ENCODE peak calls at places on chromosome 3, in eight cellular contexts. E is A549, F is IMR-90, N is fibroblast of mammary gland, W is tibial nerve, P is uterus, X is BJ, H is OCI-LY7. G is an unnamed sample.

GRCh38 chr3:185558395-185558794 is 6.0 kb upstream of the LIPH start:
- DNase-seq in H (no peak), F (no peak), X (no peak), W (no peak), N (no peak), P (no peak), E (no peak), G (peak)

GRCh38 chr3:115217678-115218451 is 70.8 kb upstream of the ZBTB20 start:
- DNase-seq in E (peak), H (peak), W (no peak), X (peak), P (peak), F (peak), N (peak), G (peak)

GRCh38 chr3:180329187-180329586 is 272.8 kb upstream of the TTC14 start:
- DNase-seq in F (no peak), W (no peak), P (no peak), H (no peak), E (no peak), X (no peak), N (no peak), G (no peak)

GRCh38 chr3:20576228-20576627 is 390.2 kb upstream of the SGO1 start:
- DNase-seq in E (no peak), W (no peak), F (peak), N (peak), P (no peak), X (peak), H (no peak), G (no peak)

GRCh38 chr3:65466300-65466988 is 572.3 kb downstream of the MAGI1 start:
- DNase-seq in F (no peak), X (no peak), N (no peak), E (no peak), P (no peak), W (no peak), H (no peak), G (no peak)

GRCh38 chr3:151439652-151440125 is 21.2 kb downstream of the IGSF10 start:
- DNase-seq in W (no peak), X (peak), N (peak), F (peak), E (peak), H (peak), P (no peak), G (peak)

GRCh38 chr3:120021523-120021922 is 72.7 kb downstream of the GSK3B start:
- DNase-seq in F (peak), E (no peak), X (no peak), W (no peak), H (no peak), N (peak), P (no peak), G (peak)

GRCh38 chr3:145882416-145882815 is 278.6 kb downstream of the PLOD2 start:
- DNase-seq in P (no peak), W (no peak), X (no peak), H (no peak), F (no peak), N (peak), E (no peak), G (peak)

GRCh38 chr3:168034152-168034928 is 61.4 kb downstream of the GOLIM4 start:
- DNase-seq in X (no peak), F (peak), E (no peak), W (no peak), P (no peak), H (no peak), N (peak), G (peak)

GRCh38 chr3:111051354-111051753 is 20.3 kb upstream of the NECTIN3 start:
- DNase-seq in N (no peak), X (no peak), F (no peak), E (no peak), W (no peak), P (no peak), H (no peak), G (no peak)

GRCh38 chr3:48505146-48505545 is 1.2 kb upstream of the SHISA5 start:
- DNase-seq in N (no peak), F (no peak), P (peak), E (no peak), X (no peak), W (no peak), H (no peak), G (no peak)

GRCh38 chr3:48465531-48466378 is 19.2 kb downstream of the ATRIP start:
- DNase-seq in P (peak), X (peak), N (peak), E (peak), F (peak), W (peak), H (peak), G (peak)

GRCh38 chr3:101725192-101725889 is 927 bp downstream of the CEP97 start:
- DNase-seq in E (no peak), F (peak), N (peak), H (peak), W (no peak), X (no peak), P (peak), G (peak)

GRCh38 chr3:134799393-134799792 is 4.3 kb downstream of the EPHB1 start:
- DNase-seq in F (peak), P (no peak), H (no peak), W (no peak), E (no peak), X (peak), N (no peak), G (no peak)

GRCh38 chr3:101119535-101119934 is 126.3 kb upstream of the ABI3BP start:
- DNase-seq in F (peak), X (no peak), E (peak), P (no peak), N (peak), W (no peak), H (no peak), G (peak)

GRCh38 chr3:123365450-123366143 is 83.3 kb downstream of the ADCY5 start:
- DNase-seq in E (peak), N (no peak), F (peak), H (no peak), P (no peak), W (no peak), X (no peak), G (peak)

GRCh38 chr3:10374311-10374710 is 53.4 kb upstream of the SEC13 start:
- DNase-seq in X (no peak), W (no peak), F (no peak), E (no peak), P (no peak), N (no peak), H (no peak), G (no peak)

GRCh38 chr3:62201438-62202035 is 171.8 kb downstream of the FEZF2 start:
- DNase-seq in F (peak), X (no peak), E (peak), P (no peak), N (peak), H (peak), W (no peak), G (peak)

GRCh38 chr3:144142151-144142855 is 170.7 kb downstream of the DIPK2A start:
- DNase-seq in N (peak), P (peak), W (no peak), F (peak), X (no peak), H (no peak), E (no peak), G (peak)

GRCh38 chr3:139906441-139906840 is 28.5 kb upstream of the CLSTN2 start:
- DNase-seq in F (peak), N (peak), H (no peak), P (no peak), E (peak), W (no peak), X (no peak), G (peak)

GRCh38 chr3:37989821-37990480 is 635 bp upstream of the VILL start:
- DNase-seq in H (no peak), F (no peak), E (no peak), X (no peak), P (no peak), N (no peak), W (no peak), G (no peak)

GRCh38 chr3:121431717-121432517 is 113.9 kb downstream of the POLQ start:
- DNase-seq in W (no peak), N (peak), F (peak), H (peak), E (no peak), X (peak), P (no peak), G (peak)

GRCh38 chr3:3801510-3801841 is 2.2 kb downstream of the LRRN1 start:
- DNase-seq in X (no peak), P (no peak), W (no peak), E (no peak), H (no peak), N (no peak), F (no peak), G (no peak)
- H3K4me3 ChIP-seq in X (no peak), P (no peak), W (peak), E (no peak), H (no peak), N (no peak), F (no peak), G (no peak)

DNA sequence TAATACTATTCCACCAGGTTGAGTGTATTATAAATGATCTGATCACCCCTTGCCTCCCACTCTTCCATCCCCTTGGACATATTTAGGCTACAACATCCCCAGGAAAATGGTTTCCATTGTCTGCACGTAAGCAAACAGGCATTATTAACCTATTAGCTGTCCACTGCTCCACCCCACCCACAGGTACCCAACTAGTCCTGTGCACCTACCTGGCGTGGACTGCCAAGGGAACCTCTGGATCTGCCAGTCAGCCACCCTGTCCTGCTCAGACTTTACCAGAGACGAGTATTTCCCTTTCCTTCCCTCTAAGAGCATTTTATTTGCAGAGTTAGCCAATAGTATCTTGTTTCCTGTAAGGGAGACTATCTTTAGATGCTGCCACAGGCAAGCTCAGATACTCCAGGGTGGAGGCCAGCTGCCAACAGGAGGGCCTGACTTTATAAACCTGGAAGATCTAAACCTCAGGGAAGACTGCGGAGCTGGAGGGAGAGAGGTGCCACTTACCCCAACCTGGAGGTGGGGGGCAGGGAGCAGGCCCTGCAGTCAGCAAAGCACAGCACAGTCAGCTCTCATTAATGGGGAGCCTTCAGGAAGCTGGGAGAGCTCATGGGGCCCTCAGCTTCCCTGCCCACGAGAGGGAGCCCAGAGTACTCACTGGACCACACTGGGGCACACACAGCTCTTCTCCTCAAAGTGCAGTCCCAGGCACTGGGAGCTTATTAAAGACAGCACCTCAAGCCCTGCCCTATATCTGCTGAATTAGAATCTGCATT is at the start of gene CX3CR1:
- DNase-seq in H (no peak), E (no peak), P (no peak), N (no peak), X (no peak), W (no peak), F (no peak), G (no peak)
- TF ChIP-seq CTCF in H (no peak), E (no peak), P (no peak), N (no peak), X (no peak), W (no peak), F (no peak), G (no peak)

DNA sequence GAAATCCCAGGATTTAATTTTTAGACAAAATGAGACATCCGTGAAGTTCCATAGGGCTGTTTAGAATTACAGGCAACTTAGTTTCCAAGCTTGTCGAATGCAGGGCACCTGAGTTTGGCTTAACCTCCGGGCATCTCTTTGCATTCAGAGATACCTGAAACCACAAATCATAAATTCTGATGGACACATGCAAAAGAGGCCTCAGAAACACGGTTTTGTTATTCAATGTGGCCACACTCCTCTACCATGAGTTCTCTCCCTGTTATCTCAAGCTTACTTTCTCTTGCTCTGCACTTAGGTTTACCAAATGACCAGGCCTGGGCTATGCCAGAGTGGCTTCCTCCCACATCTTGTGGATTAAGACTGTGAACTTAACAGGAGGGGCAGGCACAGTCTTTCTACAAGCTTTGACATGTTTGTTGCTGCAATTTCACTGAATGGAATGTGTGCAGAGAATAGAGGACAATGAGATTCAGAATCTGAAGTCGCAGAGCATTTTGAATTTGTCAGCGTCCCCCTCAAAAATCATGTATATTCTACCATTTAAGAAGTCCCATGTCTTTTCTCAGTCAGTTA is 137.7 kb downstream of the TPRG1 start:
- DNase-seq in P (no peak), N (no peak), X (no peak), F (no peak), H (no peak), W (no peak), E (no peak), G (no peak)
- H3K4me3 ChIP-seq in P (no peak), N (no peak), X (no peak), F (no peak), H (no peak), W (no peak), E (no peak), G (no peak)

GRCh38 chr3:15819043-15819442 is 21.3 kb upstream of the ANKRD28 start:
- DNase-seq in F (no peak), E (no peak), P (no peak), N (no peak), H (no peak), W (no peak), X (no peak), G (no peak)

GRCh38 chr3:15823092-15823491 is 25.3 kb upstream of the ANKRD28 start:
- DNase-seq in X (no peak), F (no peak), H (no peak), P (no peak), E (no peak), W (no peak), N (no peak), G (no peak)

GRCh38 chr3:15822281-15822680 is 24.5 kb upstream of the ANKRD28 start:
- DNase-seq in N (no peak), X (no peak), F (no peak), E (no peak), P (no peak), H (no peak), W (no peak), G (no peak)

GRCh38 chr3:15819576-15819975 is 21.8 kb upstream of the ANKRD28 start:
- DNase-seq in P (no peak), H (no peak), F (no peak), X (no peak), N (no peak), E (no peak), W (no peak), G (no peak)

GRCh38 chr3:15820911-15821310 is 23.1 kb upstream of the ANKRD28 start:
- DNase-seq in E (no peak), F (no peak), P (no peak), N (peak), W (no peak), X (no peak), H (no peak), G (no peak)
- TF ChIP-seq CTCF in E (no peak), F (peak), P (no peak), N (no peak), W (no peak), X (no peak), H (no peak), G (no peak)

GRCh38 chr3:108450444-108450843 is 60.0 kb downstream of the MYH15 start:
- DNase-seq in N (no peak), X (no peak), W (no peak), P (no peak), E (no peak), H (no peak), F (no peak), G (no peak)

GRCh38 chr3:108459225-108459624 is 51.2 kb downstream of the MYH15 start:
- DNase-seq in N (no peak), W (no peak), F (no peak), P (no peak), H (no peak), X (no peak), E (no peak), G (no peak)

GRCh38 chr3:108453541-108454057 is 56.8 kb downstream of the MYH15 start:
- DNase-seq in P (no peak), E (no peak), X (no peak), F (peak), H (no peak), W (no peak), N (peak), G (peak)

GRCh38 chr3:108455212-108455705 is 55.1 kb downstream of the MYH15 start:
- DNase-seq in X (no peak), P (no peak), W (no peak), E (no peak), F (peak), H (no peak), N (no peak), G (no peak)
- H3K4me3 ChIP-seq in X (no peak), P (no peak), W (no peak), E (no peak), F (no peak), H (no peak), N (no peak), G (no peak)

DNA sequence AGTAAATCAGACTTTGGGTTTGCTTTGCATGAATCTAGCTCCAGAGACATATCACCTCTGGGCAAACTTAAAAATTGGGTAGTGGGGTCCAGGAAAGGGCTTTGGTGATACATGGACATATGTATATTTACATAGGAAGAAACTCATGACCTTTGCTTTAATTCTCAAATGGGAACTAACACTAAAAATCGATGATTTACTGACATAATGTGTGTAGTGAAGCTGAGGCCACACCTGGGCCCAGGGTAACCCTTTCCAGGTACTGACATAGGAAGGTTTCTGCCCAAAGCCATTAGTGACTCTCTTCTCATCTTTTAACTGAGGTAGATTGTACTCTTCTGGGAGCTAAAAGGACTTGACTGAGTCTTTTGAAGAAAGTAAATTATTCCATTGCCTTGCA is 411.2 kb upstream of the TBL1XR1 start:
- DNase-seq in F (no peak), N (no peak), X (no peak), E (no peak), P (no peak), W (no peak), H (no peak), G (no peak)
- TF ChIP-seq CTCF in F (no peak), N (no peak), X (no peak), E (no peak), P (no peak), W (no peak), H (no peak), G (no peak)

GRCh38 chr3:165440380-165440779 is 244.2 kb upstream of the SLITRK3 start:
- DNase-seq in E (no peak), P (no peak), N (no peak), F (no peak), H (no peak), X (no peak), W (no peak), G (no peak)
- H3K4me3 ChIP-seq in E (no peak), P (no peak), N (no peak), F (no peak), H (no peak), X (no peak), W (no peak), G (no peak)

GRCh38 chr3:186929676-186930075 is 650 bp upstream of the ST6GAL1 start:
- DNase-seq in N (no peak), H (no peak), P (no peak), E (no peak), W (no peak), F (no peak), X (no peak), G (no peak)

GRCh38 chr3:186929186-186929585 is 1.1 kb upstream of the ST6GAL1 start:
- DNase-seq in F (no peak), P (no peak), X (no peak), H (no peak), E (no peak), N (no peak), W (no peak), G (no peak)

GRCh38 chr3:186930639-186931486 is 537 bp downstream of the ST6GAL1 start:
- DNase-seq in P (peak), F (peak), W (peak), H (peak), E (peak), X (no peak), N (peak), G (peak)

GRCh38 chr3:186931487-186932280 is 1.4 kb downstream of the ST6GAL1 start:
- DNase-seq in F (peak), N (peak), P (peak), W (no peak), E (no peak), X (no peak), H (peak), G (peak)

GRCh38 chr3:186930143-186930638 is at the start of gene ST6GAL1:
- DNase-seq in E (peak), W (peak), H (peak), X (no peak), P (peak), F (peak), N (peak), G (peak)
- TF ChIP-seq CTCF in E (no peak), W (peak), H (peak), X (peak), P (peak), F (no peak), N (peak), G (peak)

DNA sequence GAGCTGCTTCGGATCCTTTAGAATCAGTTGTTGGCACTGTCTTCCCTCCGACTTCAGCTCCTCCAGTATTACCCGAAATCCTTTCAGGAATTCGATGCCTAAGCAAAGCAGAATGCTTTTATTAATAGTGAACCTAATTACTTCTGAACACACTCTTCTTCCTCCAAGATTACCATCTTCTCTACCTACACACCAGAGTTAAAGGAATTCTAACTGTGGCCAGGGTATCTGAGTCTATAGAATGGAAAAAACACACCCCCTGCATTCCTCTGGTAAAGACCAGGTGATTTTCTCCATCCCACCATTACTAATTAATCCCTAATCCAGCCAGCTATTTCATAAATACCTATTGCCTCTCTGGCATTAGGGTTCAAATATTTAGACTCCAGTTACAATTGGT is 49.8 kb downstream of the SPATA12 start:
- DNase-seq in E (no peak), H (no peak), N (no peak), W (no peak), F (no peak), X (no peak), P (no peak), G (no peak)
- H3K4me3 ChIP-seq in E (no peak), H (no peak), N (no peak), W (no peak), F (no peak), X (no peak), P (no peak), G (no peak)